ENCODE peak calls at places on chromosomes 4 and X, in six cellular contexts. H, T, A, D, C and M are unnamed samples.

GRCh38 chrX:25721564-25721963 is 416.6 kb upstream of the MAGEB18 start:
- DNase-seq in A (peak; percentile 42), D (no peak), T (peak; percentile 1), H (peak; percentile 0), C (no peak), M (no peak)

GRCh38 chr4:141746026-141746425 is 109.6 kb downstream of the IL15 start:
- DNase-seq in C (peak; percentile 3), T (no peak), H (no peak), D (no peak), A (no peak), M (no peak)

GRCh38 chrX:100636321-100636991 is at the start of gene TSPAN6:
- DNase-seq in C (peak; percentile 72), A (peak; percentile 92), T (peak; percentile 86), D (no peak), H (peak; percentile 80), M (no peak)

GRCh38 chr4:170979736-170980135 is 833.5 kb upstream of the GALNTL6 start:
- DNase-seq in H (no peak), C (peak; percentile 8), A (no peak), D (no peak), T (no peak), M (no peak)

GRCh38 chrX:65926095-65927019 is 113.5 kb downstream of the VSIG4 start:
- DNase-seq in C (no peak), A (no peak), H (no peak), T (no peak), D (no peak), M (no peak)

GRCh38 chr4:83639849-83640493 is 104.1 kb downstream of the GPAT3 start:
- DNase-seq in A (peak; percentile 81), C (peak; percentile 44), H (peak; percentile 77), T (peak; percentile 71), D (no peak), M (peak; percentile 25)

GRCh38 chr4:10299601-10300000 is 157.6 kb downstream of the ZNF518B start:
- DNase-seq in H (peak; percentile 87), T (no peak), D (no peak), A (no peak), C (no peak), M (no peak)

GRCh38 chr4:183438458-183439113 is 5.8 kb upstream of the CDKN2AIP start:
- DNase-seq in C (peak; percentile 92), A (no peak), T (peak; percentile 70), D (no peak), H (peak; percentile 16), M (no peak)

GRCh38 chr4:164700471-164700870 is 53.5 kb upstream of the SMIM31 start:
- DNase-seq in A (peak; percentile 39), C (no peak), H (no peak), D (no peak), T (peak; percentile 28), M (no peak)

GRCh38 chr4:16537926-16538325 is 311.7 kb upstream of the TAPT1 start:
- DNase-seq in D (no peak), C (no peak), H (no peak), T (no peak), A (no peak), M (no peak)

GRCh38 chr4:107631568-107631967 is 88.5 kb downstream of the PAPSS1 start:
- DNase-seq in C (no peak), H (peak; percentile 46), D (no peak), A (no peak), T (no peak), M (no peak)

GRCh38 chrX:70411475-70411874 is 11.6 kb upstream of the GDPD2 start:
- DNase-seq in T (no peak), H (no peak), C (no peak), A (no peak), D (no peak), M (no peak)

GRCh38 chr4:125313497-125313896 is 1.3 kb upstream of the FAT4 start:
- DNase-seq in D (no peak), T (peak; percentile 83), H (peak; percentile 84), C (peak; percentile 73), A (peak; percentile 89), M (peak; percentile 17)

GRCh38 chr4:125315571-125316390 is 1.0 kb downstream of the FAT4 start:
- DNase-seq in T (peak; percentile 18), C (peak; percentile 38), A (peak; percentile 88), D (peak; percentile 34), H (peak; percentile 46), M (no peak)

GRCh38 chr4:125313989-125314602 is 659 bp upstream of the FAT4 start:
- DNase-seq in H (no peak), A (peak; percentile 5), C (no peak), D (no peak), T (peak; percentile 41), M (no peak)

GRCh38 chr4:125316391-125316780 is 1.6 kb downstream of the FAT4 start:
- DNase-seq in A (peak; percentile 34), D (peak; percentile 22), T (no peak), C (no peak), H (peak; percentile 28), M (no peak)

GRCh38 chr4:125314676-125315570 is at the start of gene FAT4:
- DNase-seq in D (peak; percentile 74), H (peak; percentile 99), C (peak; percentile 97), T (peak; percentile 88), A (peak; percentile 97), M (no peak)
- TF ChIP-seq CTCF in D (no peak), H (peak; percentile 34), C (no peak), T (peak; percentile 52), A (peak; percentile 14), M (no peak)

GRCh38 chrX:56764153-56764974 is 35.3 kb downstream of the NBDY start:
- DNase-seq in T (peak; percentile 48), A (peak; percentile 41), H (peak; percentile 73), D (peak; percentile 42), C (peak; percentile 56), M (no peak)
- TF ChIP-seq CTCF in T (peak; percentile 68), A (peak; percentile 50), H (peak; percentile 63), D (peak; percentile 57), C (peak; percentile 41), M (peak; percentile 17)

GRCh38 chr4:142752331-142752830 is 93.7 kb downstream of the INPP4B start:
- DNase-seq in D (no peak), C (no peak), H (peak; percentile 24), A (no peak), T (no peak), M (no peak)
- TF ChIP-seq CTCF in D (no peak), C (no peak), H (no peak), A (no peak), T (no peak), M (no peak)

GRCh38 chrX:54785901-54786300 is 12.2 kb downstream of the ITIH6 start:
- DNase-seq in H (peak; percentile 1), C (no peak), T (peak; percentile 7), D (no peak), A (peak; percentile 21), M (no peak)
- TF ChIP-seq CTCF in H (peak; percentile 26), C (no peak), T (peak; percentile 46), D (no peak), A (peak; percentile 28), M (no peak)

GRCh38 chr4:65880594-65880993 is 210.3 kb upstream of the EPHA5 start:
- DNase-seq in D (no peak), C (no peak), A (no peak), T (no peak), H (no peak), M (no peak)
- TF ChIP-seq CTCF in D (no peak), C (no peak), A (no peak), T (no peak), H (no peak), M (no peak)

GRCh38 chrX:133215017-133215416 is 3.1 kb downstream of the TFDP3 start:
- DNase-seq in A (no peak), C (no peak), T (no peak), H (no peak), D (no peak), M (no peak)

GRCh38 chrX:133214316-133214715 is 3.8 kb downstream of the TFDP3 start:
- DNase-seq in D (no peak), C (no peak), H (peak; percentile 16), T (no peak), A (no peak), M (no peak)

GRCh38 chrX:133218329-133218728 is at the start of gene TFDP3:
- DNase-seq in H (no peak), A (no peak), C (no peak), T (no peak), D (no peak), M (no peak)

DNA sequence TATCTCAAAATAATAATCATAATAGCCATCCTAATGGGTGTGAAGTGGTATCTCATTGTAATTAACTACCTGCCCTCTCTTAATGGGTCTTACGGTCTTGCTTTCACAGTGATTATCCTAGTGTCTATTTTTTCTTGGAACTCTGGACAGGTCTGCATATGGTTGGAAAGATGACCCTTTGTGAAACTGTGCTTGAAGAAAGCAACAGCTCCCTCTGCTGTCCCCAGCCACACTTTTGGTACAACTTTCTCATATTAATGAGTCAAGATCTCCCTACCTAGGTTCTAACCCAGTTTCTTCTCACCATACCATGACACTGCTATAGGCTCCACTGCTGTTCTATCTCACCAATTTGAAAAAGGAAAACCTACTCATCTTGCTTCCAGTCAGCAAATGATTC is 2.4 kb downstream of the TFDP3 start:
- DNase-seq in A (peak; percentile 65), T (peak; percentile 8), D (no peak), C (no peak), H (no peak), M (no peak)
- TF ChIP-seq CTCF in A (peak; percentile 17), T (peak; percentile 55), D (no peak), C (no peak), H (peak; percentile 29), M (peak; percentile 13)

GRCh38 chrX:125646195-125646594 is 326.5 kb downstream of the TEX13C start:
- DNase-seq in C (no peak), D (no peak), A (no peak), T (no peak), H (no peak), M (no peak)
- TF ChIP-seq CTCF in C (no peak), D (no peak), A (no peak), T (no peak), H (no peak), M (no peak)

GRCh38 chr4:2673157-2673556 is 83.0 kb downstream of the TNIP2 start:
- DNase-seq in D (no peak), C (no peak), T (peak; percentile 8), H (no peak), A (peak; percentile 35), M (no peak)
- TF ChIP-seq CTCF in D (no peak), C (peak; percentile 34), T (peak; percentile 50), H (peak; percentile 20), A (peak; percentile 41), M (peak; percentile 27)

DNA sequence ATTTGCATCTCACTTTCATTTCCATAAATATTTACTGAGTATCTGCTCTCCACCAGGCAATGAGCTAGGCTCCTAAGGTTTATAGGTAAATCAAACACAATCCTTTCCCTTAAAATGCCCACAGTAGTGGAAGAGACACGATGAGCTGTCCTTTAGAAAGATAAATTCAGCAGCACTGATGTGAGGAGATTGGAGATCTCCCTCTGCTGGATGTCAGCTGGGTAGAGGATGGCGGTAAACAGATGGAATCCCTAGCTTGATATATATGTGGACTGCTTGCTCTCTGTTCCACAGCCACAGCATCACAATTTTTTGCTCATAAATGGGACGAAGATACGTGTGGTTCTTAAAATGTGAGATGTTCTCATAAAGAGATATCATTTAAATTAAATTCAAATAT is 216.4 kb upstream of the RASGEF1B start:
- DNase-seq in H (no peak), D (no peak), T (no peak), A (no peak), C (no peak), M (no peak)
- TF ChIP-seq CTCF in H (peak; percentile 11), D (no peak), T (no peak), A (peak; percentile 32), C (no peak), M (peak; percentile 12)